ENCODE peak calls at places on chromosomes 16 and 17, in seven cellular contexts. P is vagina; F is CD8-positive, alpha-beta T cell; S is ovary; V is thoracic aorta; G is heart right ventricle; J is suprapubic skin. L is an unnamed sample.

GRCh38 chr16:67170168-67170947 is at the start of gene NOL3:
- DNase-seq in P (no peak), F (no peak), S (peak; percentile 88), V (peak; percentile 73), G (peak; percentile 86), J (no peak), L (peak; percentile 92)

GRCh38 chr17:83099570-83100181 is 20.3 kb downstream of the METRNL start:
- DNase-seq in P (no peak), F (no peak), S (no peak), V (no peak), G (no peak), J (no peak), L (peak; percentile 81)

GRCh38 chr16:11167581-11167980 is 88.4 kb downstream of the SOCS1 start:
- DNase-seq in P (no peak), F (no peak), S (no peak), V (no peak), G (no peak), J (no peak), L (no peak)

GRCh38 chr16:12470311-12471229 is 333.1 kb downstream of the CPPED1 start:
- DNase-seq in P (no peak), F (no peak), S (peak; percentile 74), V (peak; percentile 18), G (peak; percentile 69), J (no peak), L (no peak)

GRCh38 chr17:11558681-11559234 is 39.5 kb upstream of the DNAH9 start:
- DNase-seq in P (no peak), F (no peak), S (no peak), V (no peak), G (no peak), J (no peak), L (no peak)

GRCh38 chr16:56871172-56871593 is 6.2 kb downstream of the SLC12A3 start:
- DNase-seq in P (no peak), F (no peak), S (peak; percentile 28), V (no peak), G (no peak), J (no peak), L (peak; percentile 40)

GRCh38 chr16:46911650-46912049 is 27.5 kb downstream of the GPT2 start:
- DNase-seq in P (no peak), F (no peak), S (no peak), V (no peak), G (no peak), J (no peak), L (no peak)

GRCh38 chr16:30777591-30778297 is 9.3 kb downstream of the ZNF629 start:
- DNase-seq in P (no peak), F (no peak), S (no peak), V (no peak), G (no peak), J (no peak), L (no peak)

GRCh38 chr16:66152841-66153525 is 213.5 kb upstream of the CDH5 start:
- DNase-seq in P (no peak), F (no peak), S (no peak), V (no peak), G (no peak), J (no peak), L (no peak)

GRCh38 chr16:10623059-10623458 is 42.7 kb upstream of the EMP2 start:
- DNase-seq in P (no peak), F (no peak), S (no peak), V (no peak), G (no peak), J (no peak), L (no peak)

GRCh38 chr17:51214920-51215319 is 44.9 kb downstream of the MBTD1 start:
- DNase-seq in P (no peak), F (no peak), S (no peak), V (no peak), G (no peak), J (no peak), L (no peak)

GRCh38 chr16:55942821-55943220 is 67.6 kb upstream of the CES5A start:
- DNase-seq in P (no peak), F (no peak), S (no peak), V (no peak), G (no peak), J (no peak), L (no peak)

GRCh38 chr17:63993368-63993990 is 4.7 kb upstream of the PRR29 start:
- DNase-seq in P (no peak), F (no peak), S (no peak), V (no peak), G (no peak), J (peak; percentile 40), L (no peak)

GRCh38 chr17:66493283-66494019 is 191.0 kb downstream of the PRKCA start:
- DNase-seq in P (no peak), F (no peak), S (no peak), V (no peak), G (no peak), J (no peak), L (no peak)

DNA sequence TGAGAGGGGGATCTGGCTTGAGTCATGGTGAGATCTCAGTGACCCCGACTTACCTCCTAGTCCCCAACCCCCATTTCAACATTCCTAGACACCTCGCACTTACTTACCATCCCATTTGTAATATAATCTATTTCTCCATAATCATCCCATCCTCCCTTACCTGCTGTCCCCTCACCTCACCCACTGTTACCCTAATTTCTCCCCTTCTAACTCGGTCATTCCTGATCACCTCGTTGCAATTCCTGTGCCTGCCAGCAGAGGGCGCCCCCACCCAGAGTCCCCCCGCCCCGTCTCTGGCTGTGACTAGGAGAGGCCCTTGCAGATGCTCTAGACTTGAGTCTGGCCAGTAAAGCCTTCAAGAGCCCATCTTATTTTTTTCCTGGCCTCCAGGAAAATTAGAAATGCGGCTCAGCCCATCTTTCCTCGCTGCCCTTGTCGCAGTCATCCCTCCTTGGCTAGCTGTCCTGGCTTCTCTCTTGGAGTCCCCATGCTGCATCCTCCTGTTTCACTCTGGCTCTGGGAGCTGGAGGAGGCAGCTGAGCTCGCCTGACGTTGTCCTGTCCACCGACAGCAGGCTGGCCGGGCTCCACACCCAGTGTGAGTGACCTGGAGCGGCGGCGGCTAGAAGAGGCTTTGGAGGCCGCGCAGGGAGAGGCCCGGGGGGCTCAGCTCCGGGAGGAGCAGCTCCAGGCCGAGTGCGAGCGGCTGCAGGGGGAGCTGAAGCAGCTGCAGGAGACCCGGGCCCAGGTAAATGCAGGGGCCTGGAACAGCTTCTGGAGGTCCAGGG is 5.0 kb downstream of the TBKBP1 start:
- DNase-seq in P (no peak), F (peak; percentile 80), S (no peak), V (no peak), G (peak; percentile 61), J (no peak), L (no peak)
- TF ChIP-seq CTCF in P (peak; percentile 59), F (peak; percentile 96), S (peak; percentile 60), V (peak; percentile 95), G (peak; percentile 96), J (peak; percentile 96), L (peak; percentile 91)

DNA sequence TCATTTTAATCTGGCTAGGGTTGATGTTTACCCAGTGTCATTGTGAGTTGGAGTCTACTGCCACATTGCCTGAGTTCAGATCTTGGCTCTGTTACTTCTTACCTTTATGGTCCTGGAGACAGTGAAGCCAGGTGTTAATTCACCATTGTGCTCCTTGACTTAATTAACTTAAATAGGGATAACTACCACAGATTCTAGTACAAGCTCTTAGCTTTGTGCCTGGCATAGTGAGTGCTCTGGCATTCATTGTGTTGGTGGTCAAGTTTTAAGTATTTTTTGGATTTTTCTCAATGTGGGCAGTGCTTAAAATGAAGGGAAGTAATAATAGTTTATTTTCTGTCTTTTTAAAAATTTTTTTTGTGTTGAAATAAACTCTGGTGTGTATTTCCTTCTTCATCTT is 4.6 kb downstream of the HAPSTR1 start:
- DNase-seq in P (no peak), F (no peak), S (no peak), V (no peak), G (no peak), J (no peak), L (no peak)
- H3K4me1 ChIP-seq in P (peaks cover 81% of the 10 kb centered on the region), F (peaks cover 79% of the 10 kb centered on the region), S (peaks cover 24% of the 10 kb centered on the region), V (peaks cover 79% of the 10 kb centered on the region), G (peaks cover 80% of the 10 kb centered on the region), J (peaks cover 79% of the 10 kb centered on the region), L (peaks cover 64% of the 10 kb centered on the region)

GRCh38 chr17:17096438-17097178 is 54.4 kb downstream of the MPRIP start:
- DNase-seq in P (no peak), F (no peak), S (no peak), V (no peak), G (no peak), J (no peak), L (no peak)
- TF ChIP-seq CTCF in P (no peak), F (no peak), S (no peak), V (no peak), G (no peak), J (no peak), L (no peak)

DNA sequence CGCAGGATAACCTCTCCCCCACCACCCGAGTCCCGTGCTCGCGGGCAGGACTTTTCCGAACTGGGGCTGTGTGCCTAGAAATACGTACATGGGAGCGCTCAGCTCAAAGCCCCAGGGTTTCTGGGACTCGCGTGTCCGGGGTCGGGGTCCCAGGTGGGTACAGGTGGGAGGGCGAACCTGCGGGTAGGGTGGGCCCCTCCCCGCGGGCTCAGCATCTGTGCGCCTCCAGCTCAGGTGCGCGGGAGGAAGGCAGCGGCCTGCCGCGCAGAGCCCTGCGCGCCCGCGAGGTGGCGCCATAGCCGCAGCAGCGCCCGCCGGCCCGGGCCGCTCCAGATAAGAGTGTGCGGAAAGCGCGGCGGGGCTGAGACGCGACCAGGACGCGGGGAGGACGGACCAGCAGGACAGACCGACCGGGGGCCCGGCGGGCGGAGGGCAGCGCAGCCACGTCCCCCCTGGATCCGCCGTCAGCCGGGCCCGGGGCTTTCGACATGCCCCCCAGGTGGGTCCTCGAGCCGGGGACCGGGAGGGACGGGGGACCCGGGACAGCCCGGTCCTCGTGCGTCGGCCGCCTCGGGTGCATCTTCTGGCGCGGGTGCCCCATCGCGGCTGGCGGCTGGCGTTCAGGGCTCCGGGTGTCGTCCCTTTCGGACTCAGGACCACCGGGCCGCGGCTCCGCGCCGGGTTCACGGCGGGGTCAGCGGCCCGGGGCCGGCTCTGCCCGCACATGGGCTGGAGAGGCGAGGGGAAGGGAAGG is at the start of gene HIC1:
- DNase-seq in P (no peak), F (peak; percentile 64), S (peak; percentile 81), V (no peak), G (peak; percentile 79), J (peak; percentile 91), L (peak; percentile 93)
- H3K4me1 ChIP-seq in P (peaks cover 61% of the 10 kb centered on the region), F (peaks cover 64% of the 10 kb centered on the region), S (peaks cover 8% of the 10 kb centered on the region), V (peaks cover 36% of the 10 kb centered on the region), G (peaks cover 48% of the 10 kb centered on the region), J (peaks cover 85% of the 10 kb centered on the region), L (peaks cover 8% of the 10 kb centered on the region)

DNA sequence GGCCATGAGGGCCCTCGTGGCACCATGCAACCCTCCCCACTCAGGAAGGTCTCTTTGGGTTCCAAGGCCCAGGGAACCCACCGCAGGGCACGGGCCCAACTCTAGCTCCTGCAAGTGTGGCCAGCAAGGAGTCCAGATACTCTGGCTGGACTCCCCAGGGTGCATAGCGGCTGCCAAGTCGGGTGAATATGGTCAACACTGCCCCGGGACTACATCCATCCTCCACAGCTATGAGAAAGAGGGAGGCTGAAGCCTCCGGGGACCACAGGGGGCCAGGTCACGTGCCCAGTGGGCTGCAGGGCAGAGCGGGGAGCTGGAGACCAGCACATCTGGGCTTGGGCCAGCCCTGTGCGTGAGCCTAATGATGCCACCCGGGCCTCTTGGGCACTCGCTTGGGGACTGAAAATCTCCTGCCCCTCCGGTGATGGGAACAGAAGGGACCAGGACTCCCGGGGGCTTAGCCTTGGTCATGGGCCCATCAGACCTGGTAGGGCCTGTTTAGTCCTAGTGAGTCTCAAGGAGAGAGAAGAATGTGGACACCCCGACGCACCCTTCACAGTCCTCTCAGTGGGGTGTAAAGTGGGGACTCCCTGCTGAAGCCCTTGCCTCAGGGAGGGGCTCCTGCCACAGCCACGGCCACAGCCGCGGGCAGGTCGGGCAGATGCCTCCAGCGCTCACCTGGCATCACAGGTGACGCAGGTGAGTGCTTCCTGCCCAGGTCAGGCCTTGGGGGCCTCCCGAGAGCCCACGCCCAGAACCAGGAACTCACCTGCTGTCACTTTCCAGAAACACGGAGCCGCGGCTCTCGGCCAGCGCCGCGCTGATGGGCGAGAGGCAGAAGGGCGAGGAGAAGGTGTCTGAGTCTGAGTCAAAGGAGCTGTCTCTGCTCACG is 26.0 kb downstream of the TBC1D16 start:
- DNase-seq in P (no peak), F (no peak), S (no peak), V (no peak), G (no peak), J (no peak), L (no peak)
- TF ChIP-seq CTCF in P (no peak), F (no peak), S (no peak), V (no peak), G (no peak), J (no peak), L (no peak)

L was measured in pancreas.